ENCODE peak calls at places on chromosomes 12 and 14, in six cellular contexts. One of them, this sample, is unnamed.

GRCh38 chr12:52539024-52539820 is 13.7 kb downstream of the KRT71 start:
- DNase-seq in sigmoid colon: no peak
- DNase-seq in cardiac muscle cell: peak
- DNase-seq in brain microvascular endothelial cell: no peak
- DNase-seq in PC-3: peak
- DNase-seq in choroid plexus epithelial cell: peak
- DNase-seq in this sample: peak

GRCh38 chr14:89288114-89288513 is 128.9 kb downstream of the FOXN3 start:
- DNase-seq in sigmoid colon: no peak
- DNase-seq in cardiac muscle cell: no peak
- DNase-seq in brain microvascular endothelial cell: no peak
- DNase-seq in PC-3: no peak
- DNase-seq in choroid plexus epithelial cell: no peak
- DNase-seq in this sample: no peak

GRCh38 chr14:45238988-45239387 is 14.0 kb downstream of the MIS18BP1 start:
- DNase-seq in sigmoid colon: no peak
- DNase-seq in cardiac muscle cell: no peak
- DNase-seq in brain microvascular endothelial cell: no peak
- DNase-seq in PC-3: no peak
- DNase-seq in choroid plexus epithelial cell: no peak
- DNase-seq in this sample: no peak

GRCh38 chr14:33369972-33370371 is 431.3 kb downstream of the NPAS3 start:
- DNase-seq in sigmoid colon: no peak
- DNase-seq in cardiac muscle cell: no peak
- DNase-seq in brain microvascular endothelial cell: no peak
- DNase-seq in PC-3: no peak
- DNase-seq in choroid plexus epithelial cell: no peak
- DNase-seq in this sample: no peak

GRCh38 chr14:75274899-75275569 is 3.6 kb upstream of the FOS start:
- DNase-seq in sigmoid colon: peak
- DNase-seq in cardiac muscle cell: no peak
- DNase-seq in brain microvascular endothelial cell: peak
- DNase-seq in PC-3: no peak
- DNase-seq in choroid plexus epithelial cell: peak
- DNase-seq in this sample: no peak

GRCh38 chr12:97754306-97754705 is 291.7 kb downstream of the RMST start:
- DNase-seq in sigmoid colon: no peak
- DNase-seq in cardiac muscle cell: no peak
- DNase-seq in brain microvascular endothelial cell: no peak
- DNase-seq in PC-3: no peak
- DNase-seq in choroid plexus epithelial cell: no peak
- DNase-seq in this sample: no peak

GRCh38 chr14:95431199-95432145 is 85.0 kb downstream of the SYNE3 start:
- DNase-seq in sigmoid colon: no peak
- DNase-seq in cardiac muscle cell: peak
- DNase-seq in brain microvascular endothelial cell: peak
- DNase-seq in PC-3: peak
- DNase-seq in choroid plexus epithelial cell: peak
- DNase-seq in this sample: no peak

GRCh38 chr14:100815478-100816285 is 10.2 kb upstream of the MEG3 start:
- DNase-seq in sigmoid colon: no peak
- DNase-seq in cardiac muscle cell: peak
- DNase-seq in brain microvascular endothelial cell: peak
- DNase-seq in PC-3: no peak
- DNase-seq in choroid plexus epithelial cell: peak
- DNase-seq in this sample: peak

GRCh38 chr12:92541024-92541423 is 161.8 kb upstream of the PLEKHG7 start:
- DNase-seq in sigmoid colon: no peak
- DNase-seq in cardiac muscle cell: no peak
- DNase-seq in brain microvascular endothelial cell: no peak
- DNase-seq in PC-3: no peak
- DNase-seq in choroid plexus epithelial cell: no peak
- DNase-seq in this sample: no peak

GRCh38 chr12:16112626-16113560 is 164.6 kb downstream of the SLC15A5 start:
- DNase-seq in sigmoid colon: no peak
- DNase-seq in cardiac muscle cell: peak
- DNase-seq in brain microvascular endothelial cell: no peak
- DNase-seq in PC-3: no peak
- DNase-seq in choroid plexus epithelial cell: peak
- DNase-seq in this sample: no peak

GRCh38 chr12:30687265-30687986 is 8.2 kb downstream of the IPO8 start:
- DNase-seq in sigmoid colon: no peak
- DNase-seq in cardiac muscle cell: peak
- DNase-seq in brain microvascular endothelial cell: no peak
- DNase-seq in PC-3: no peak
- DNase-seq in choroid plexus epithelial cell: peak
- DNase-seq in this sample: no peak

GRCh38 chr14:78519863-78520262 is 349.7 kb downstream of the NRXN3 start:
- DNase-seq in sigmoid colon: no peak
- DNase-seq in cardiac muscle cell: peak
- DNase-seq in brain microvascular endothelial cell: peak
- DNase-seq in PC-3: peak
- DNase-seq in choroid plexus epithelial cell: peak
- DNase-seq in this sample: no peak

GRCh38 chr12:1518763-1519516 is 75.4 kb downstream of the FBXL14 start:
- DNase-seq in sigmoid colon: no peak
- DNase-seq in cardiac muscle cell: peak
- DNase-seq in brain microvascular endothelial cell: peak
- DNase-seq in PC-3: peak
- DNase-seq in choroid plexus epithelial cell: peak
- DNase-seq in this sample: peak

GRCh38 chr12:113819495-113819894 is 146.6 kb downstream of the RBM19 start:
- DNase-seq in sigmoid colon: no peak
- DNase-seq in cardiac muscle cell: no peak
- DNase-seq in brain microvascular endothelial cell: no peak
- DNase-seq in PC-3: no peak
- DNase-seq in choroid plexus epithelial cell: no peak
- DNase-seq in this sample: no peak

GRCh38 chr14:72888202-72888601 is 5.7 kb downstream of the DPF3 start:
- DNase-seq in sigmoid colon: no peak
- DNase-seq in cardiac muscle cell: no peak
- DNase-seq in brain microvascular endothelial cell: no peak
- DNase-seq in PC-3: no peak
- DNase-seq in choroid plexus epithelial cell: no peak
- DNase-seq in this sample: no peak

GRCh38 chr12:93804392-93805179 is 127.4 kb downstream of the CRADD start:
- DNase-seq in sigmoid colon: no peak
- DNase-seq in cardiac muscle cell: no peak
- DNase-seq in brain microvascular endothelial cell: no peak
- DNase-seq in PC-3: no peak
- DNase-seq in choroid plexus epithelial cell: no peak
- DNase-seq in this sample: no peak

GRCh38 chr12:73266206-73266605 is 994.0 kb downstream of the TRHDE start:
- DNase-seq in sigmoid colon: no peak
- DNase-seq in cardiac muscle cell: no peak
- DNase-seq in brain microvascular endothelial cell: no peak
- DNase-seq in PC-3: no peak
- DNase-seq in choroid plexus epithelial cell: no peak
- DNase-seq in this sample: no peak

GRCh38 chr14:71529855-71530254 is 402.4 kb upstream of the RGS6 start:
- DNase-seq in sigmoid colon: no peak
- DNase-seq in cardiac muscle cell: peak
- DNase-seq in brain microvascular endothelial cell: peak
- DNase-seq in PC-3: no peak
- DNase-seq in choroid plexus epithelial cell: no peak
- DNase-seq in this sample: peak

GRCh38 chr14:51157012-51157411 is 62.1 kb upstream of the TRIM9 start:
- DNase-seq in sigmoid colon: no peak
- DNase-seq in cardiac muscle cell: peak
- DNase-seq in brain microvascular endothelial cell: no peak
- DNase-seq in PC-3: peak
- DNase-seq in choroid plexus epithelial cell: peak
- DNase-seq in this sample: no peak

GRCh38 chr12:17348311-17348710 is 741.7 kb downstream of the RERGL start:
- DNase-seq in sigmoid colon: no peak
- DNase-seq in cardiac muscle cell: no peak
- DNase-seq in brain microvascular endothelial cell: no peak
- DNase-seq in PC-3: no peak
- DNase-seq in choroid plexus epithelial cell: no peak
- DNase-seq in this sample: no peak

DNA sequence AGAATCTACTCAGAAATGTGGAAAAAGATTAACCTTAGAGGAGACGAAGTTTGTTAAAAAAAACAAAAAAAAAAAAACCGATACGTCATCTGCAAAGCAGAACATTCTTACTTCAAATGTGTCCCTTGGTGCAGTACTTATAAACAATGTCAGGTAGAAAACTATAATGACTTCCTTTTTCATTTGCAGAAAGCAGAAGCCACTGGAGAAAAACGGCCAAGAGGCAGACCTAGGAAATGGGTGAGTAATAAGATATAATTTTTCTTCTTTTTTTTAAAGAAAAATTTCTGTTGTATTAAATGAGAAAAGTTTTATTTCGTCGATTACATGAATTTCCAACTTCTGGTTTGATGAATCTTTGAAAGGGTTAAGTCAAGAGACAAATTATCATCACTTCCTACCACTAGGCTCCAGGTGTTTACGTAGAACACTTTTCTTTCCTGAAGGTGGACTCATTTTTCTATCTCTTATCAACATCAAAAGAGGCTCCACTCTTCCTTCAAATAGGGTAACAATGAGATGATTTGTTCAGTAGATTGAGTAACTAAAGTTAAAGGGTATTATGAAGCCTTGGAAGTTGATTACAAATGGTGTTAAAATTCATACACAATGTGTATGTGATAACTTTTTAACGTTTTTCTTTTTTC is 14.2 kb downstream of the HMGA2 start:
- DNase-seq in sigmoid colon: no peak
- DNase-seq in cardiac muscle cell: no peak
- DNase-seq in brain microvascular endothelial cell: no peak
- DNase-seq in PC-3: peak
- DNase-seq in choroid plexus epithelial cell: no peak
- DNase-seq in this sample: no peak
- H3K4me3 ChIP-seq in sigmoid colon: no peak
- H3K4me3 ChIP-seq in cardiac muscle cell: no peak
- H3K4me3 ChIP-seq in brain microvascular endothelial cell: no peak
- H3K4me3 ChIP-seq in PC-3: no peak
- H3K4me3 ChIP-seq in choroid plexus epithelial cell: no peak
- H3K4me3 ChIP-seq in this sample: no peak

DNA sequence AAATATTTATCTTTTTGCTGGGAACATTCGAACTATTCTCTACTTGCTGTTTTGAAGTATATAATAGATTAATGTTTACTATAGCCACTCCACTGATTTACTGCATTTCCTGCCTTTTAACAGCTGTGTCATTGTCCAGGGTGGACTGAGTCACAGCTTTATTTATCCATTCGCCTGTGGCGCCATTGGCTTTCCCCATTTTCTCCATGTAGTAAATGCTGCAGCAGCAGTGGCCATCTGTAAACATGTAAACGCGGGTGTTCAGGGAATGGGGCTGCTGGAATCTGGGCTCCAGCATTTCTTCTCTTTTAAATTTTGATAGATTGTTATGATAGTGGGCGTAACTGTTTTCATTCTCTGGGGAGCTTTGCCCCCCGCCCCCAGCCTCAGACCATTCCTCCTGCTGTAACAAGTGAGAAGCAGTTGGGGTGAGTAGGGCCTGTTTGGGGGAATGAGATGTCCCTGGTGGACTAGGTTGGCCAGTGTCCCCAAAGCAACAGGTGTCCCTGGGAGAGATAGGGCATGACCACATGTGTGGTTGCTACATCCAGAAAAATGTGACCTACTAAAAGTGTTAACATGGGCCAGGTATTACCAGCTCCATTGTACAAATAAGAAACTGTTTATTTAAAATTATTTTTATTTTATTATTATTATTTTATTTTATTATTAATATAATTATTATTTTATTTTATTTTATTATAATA is 32.9 kb downstream of the RIN3 start:
- DNase-seq in sigmoid colon: no peak
- DNase-seq in cardiac muscle cell: no peak
- DNase-seq in brain microvascular endothelial cell: peak
- DNase-seq in PC-3: peak
- DNase-seq in choroid plexus epithelial cell: no peak
- DNase-seq in this sample: no peak
- TF ChIP-seq CTCF in sigmoid colon: no peak
- TF ChIP-seq CTCF in cardiac muscle cell: no peak
- TF ChIP-seq CTCF in brain microvascular endothelial cell: peak
- TF ChIP-seq CTCF in PC-3: no peak
- TF ChIP-seq CTCF in choroid plexus epithelial cell: no peak
- TF ChIP-seq CTCF in this sample: no peak

DNA sequence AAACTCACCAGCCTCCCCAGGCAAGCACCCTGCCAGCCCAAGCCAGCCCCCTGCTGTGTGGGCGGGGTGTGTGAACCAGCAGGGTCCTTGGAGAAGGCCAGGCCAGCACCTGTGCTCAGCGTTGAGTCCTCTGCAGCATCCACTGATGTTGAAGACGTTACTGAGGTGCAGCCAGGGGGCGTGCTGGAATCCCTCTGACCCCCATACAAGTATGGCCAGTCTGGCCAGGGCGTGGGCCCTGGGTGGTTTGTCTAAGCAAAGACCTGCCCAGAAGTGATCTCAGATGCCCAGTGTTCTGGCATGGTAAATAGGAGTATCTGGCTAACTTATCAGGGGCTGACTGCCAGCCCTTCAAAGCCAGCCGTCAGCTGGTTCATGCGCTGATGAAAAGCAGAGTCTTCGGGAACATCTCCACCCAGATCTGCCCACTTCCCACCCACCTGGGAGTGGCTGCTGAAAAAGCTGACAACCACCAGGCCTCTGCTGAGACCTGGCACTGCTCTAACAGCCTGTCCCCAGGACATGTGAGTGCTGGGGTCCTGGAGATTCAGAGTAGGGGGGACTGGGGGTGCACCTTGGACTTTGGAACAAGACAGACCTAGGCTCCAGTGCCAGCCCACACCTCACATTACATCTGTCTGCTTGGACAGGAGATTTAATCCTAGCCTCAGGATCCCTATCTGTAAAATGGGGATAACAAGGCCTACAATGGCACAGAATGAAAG is 41.1 kb downstream of the ACTN1 start:
- DNase-seq in sigmoid colon: peak
- DNase-seq in cardiac muscle cell: no peak
- DNase-seq in brain microvascular endothelial cell: no peak
- DNase-seq in PC-3: no peak
- DNase-seq in choroid plexus epithelial cell: no peak
- DNase-seq in this sample: no peak
- H3K4me3 ChIP-seq in sigmoid colon: no peak
- H3K4me3 ChIP-seq in cardiac muscle cell: no peak
- H3K4me3 ChIP-seq in brain microvascular endothelial cell: no peak
- H3K4me3 ChIP-seq in PC-3: no peak
- H3K4me3 ChIP-seq in choroid plexus epithelial cell: no peak
- H3K4me3 ChIP-seq in this sample: no peak

GRCh38 chr12:128382946-128383739 is 116.2 kb downstream of the TMEM132C start:
- DNase-seq in sigmoid colon: no peak
- DNase-seq in cardiac muscle cell: no peak
- DNase-seq in brain microvascular endothelial cell: no peak
- DNase-seq in PC-3: no peak
- DNase-seq in choroid plexus epithelial cell: no peak
- DNase-seq in this sample: no peak

GRCh38 chr12:128385736-128386135 is 118.8 kb downstream of the TMEM132C start:
- DNase-seq in sigmoid colon: no peak
- DNase-seq in cardiac muscle cell: no peak
- DNase-seq in brain microvascular endothelial cell: no peak
- DNase-seq in PC-3: no peak
- DNase-seq in choroid plexus epithelial cell: no peak
- DNase-seq in this sample: no peak

GRCh38 chr12:128381961-128382360 is 115.0 kb downstream of the TMEM132C start:
- DNase-seq in sigmoid colon: no peak
- DNase-seq in cardiac muscle cell: no peak
- DNase-seq in brain microvascular endothelial cell: no peak
- DNase-seq in PC-3: no peak
- DNase-seq in choroid plexus epithelial cell: no peak
- DNase-seq in this sample: no peak

GRCh38 chr12:128388461-128388921 is 121.5 kb downstream of the TMEM132C start:
- DNase-seq in sigmoid colon: peak
- DNase-seq in cardiac muscle cell: peak
- DNase-seq in brain microvascular endothelial cell: no peak
- DNase-seq in PC-3: no peak
- DNase-seq in choroid plexus epithelial cell: no peak
- DNase-seq in this sample: no peak

GRCh38 chr12:128387811-128388422 is 120.9 kb downstream of the TMEM132C start:
- DNase-seq in sigmoid colon: no peak
- DNase-seq in cardiac muscle cell: peak
- DNase-seq in brain microvascular endothelial cell: no peak
- DNase-seq in PC-3: peak
- DNase-seq in choroid plexus epithelial cell: no peak
- DNase-seq in this sample: no peak
- TF ChIP-seq CTCF in sigmoid colon: no peak
- TF ChIP-seq CTCF in cardiac muscle cell: peak
- TF ChIP-seq CTCF in brain microvascular endothelial cell: peak
- TF ChIP-seq CTCF in PC-3: peak
- TF ChIP-seq CTCF in choroid plexus epithelial cell: peak
- TF ChIP-seq CTCF in this sample: peak